ENCODE peak calls at places on chromosome 5, in four cellular contexts. I is mucosa of descending colon; D is stimulated activated CD4-positive, alpha-beta T cell treated with anti-CD3 and anti-CD28 coated beads, TNF-alpha, amount 100 ng/mL, for 4 hours; L is mesothelial cell of epicardium. K is an unnamed sample.

GRCh38 chr5:180463216-180463900 is 30.8 kb upstream of the CNOT6 start:
- DNase-seq in I (no peak), D (no peak), L (no peak), K (no peak)

GRCh38 chr5:60724126-60724525 is 24.2 kb upstream of the DEPDC1B start:
- DNase-seq in I (no peak), D (no peak), L (no peak), K (no peak)

GRCh38 chr5:17056056-17056690 is 120.1 kb upstream of the MYO10 start:
- DNase-seq in I (no peak), D (no peak), L (no peak), K (no peak)

GRCh38 chr5:106860398-106861044 is 810.2 kb downstream of the EFNA5 start:
- DNase-seq in I (no peak), D (no peak), L (no peak), K (no peak)

GRCh38 chr5:73280821-73281746 is 108.1 kb downstream of the TMEM174 start:
- DNase-seq in I (no peak), D (no peak), L (no peak), K (no peak)

GRCh38 chr5:73188764-73189521 is 15.9 kb downstream of the TMEM174 start:
- DNase-seq in I (no peak), D (no peak), L (no peak), K (no peak)

GRCh38 chr5:2039180-2039531 is 156.4 kb upstream of the IRX4 start:
- DNase-seq in I (no peak), D (no peak), L (no peak), K (no peak)

GRCh38 chr5:171848487-171848886 is 62.9 kb downstream of the SMIM23 start:
- DNase-seq in I (no peak), D (no peak), L (no peak), K (no peak)

GRCh38 chr5:32583582-32584232 is 1.6 kb upstream of the SUB1 start:
- DNase-seq in I (no peak), D (peak), L (no peak), K (no peak)

GRCh38 chr5:88833371-88834107 is 49.4 kb downstream of the MEF2C start:
- DNase-seq in I (no peak), D (peak), L (no peak), K (no peak)

GRCh38 chr5:159906463-159906862 is 9.8 kb upstream of the ADRA1B start:
- DNase-seq in I (no peak), D (no peak), L (no peak), K (no peak)

GRCh38 chr5:78574731-78575161 is 73.8 kb downstream of the LHFPL2 start:
- DNase-seq in I (no peak), D (no peak), L (no peak), K (no peak)

GRCh38 chr5:142325677-142326479 is 1.1 kb upstream of the SPRY4 start:
- DNase-seq in I (peak), D (no peak), L (no peak), K (peak)

GRCh38 chr5:173498286-173498685 is 118.2 kb downstream of the BOD1 start:
- DNase-seq in I (no peak), D (no peak), L (no peak), K (no peak)

GRCh38 chr5:74625742-74626241 is 14.7 kb downstream of the ENC1 start:
- DNase-seq in I (no peak), D (no peak), L (no peak), K (no peak)

GRCh38 chr5:128586848-128587247 is 48.8 kb upstream of the FBN2 start:
- DNase-seq in I (no peak), D (no peak), L (no peak), K (no peak)

GRCh38 chr5:1277331-1277730 is 17.5 kb downstream of the TERT start:
- DNase-seq in I (no peak), D (no peak), L (peak), K (peak)

GRCh38 chr5:7795311-7795710 is 55.6 kb downstream of the CFAP90 start:
- DNase-seq in I (no peak), D (no peak), L (no peak), K (no peak)

GRCh38 chr5:138701678-138702077 is 51.5 kb upstream of the CTNNA1 start:
- DNase-seq in I (no peak), D (no peak), L (no peak), K (no peak)

GRCh38 chr5:127942246-127943060 is 141.1 kb upstream of the SLC12A2 start:
- DNase-seq in I (no peak), D (no peak), L (no peak), K (no peak)

GRCh38 chr5:74641778-74642542 is 1.4 kb upstream of the ENC1 start:
- DNase-seq in I (peak), D (no peak), L (peak), K (no peak)

GRCh38 chr5:76483433-76483832 is 80.3 kb downstream of the IQGAP2 start:
- DNase-seq in I (no peak), D (no peak), L (no peak), K (no peak)

GRCh38 chr5:78594014-78594413 is 54.6 kb downstream of the LHFPL2 start:
- DNase-seq in I (no peak), D (no peak), L (no peak), K (no peak)

GRCh38 chr5:178348356-178349146 is 115.9 kb upstream of the PHYKPL start:
- DNase-seq in I (no peak), D (no peak), L (no peak), K (peak)

GRCh38 chr5:3139596-3139995 is 388.1 kb upstream of the IRX2 start:
- DNase-seq in I (no peak), D (no peak), L (no peak), K (no peak)

GRCh38 chr5:142888469-142889085 is 118.4 kb downstream of the ARHGAP26 start:
- DNase-seq in I (no peak), D (no peak), L (no peak), K (no peak)

GRCh38 chr5:73985145-73985544 is 359.1 kb downstream of the ARHGEF28 start:
- DNase-seq in I (no peak), D (no peak), L (no peak), K (no peak)

GRCh38 chr5:102545175-102545574 is 46.4 kb upstream of the SLCO6A1 start:
- DNase-seq in I (no peak), D (no peak), L (no peak), K (no peak)

GRCh38 chr5:134769206-134769605 is 10.6 kb downstream of the DDX46 start:
- DNase-seq in I (no peak), D (no peak), L (no peak), K (no peak)

GRCh38 chr5:181181650-181182565 is 23.1 kb downstream of the TRIM7 start:
- DNase-seq in I (peak), D (no peak), L (no peak), K (peak)

GRCh38 chr5:145925353-145925752 is 11.0 kb upstream of the SH3RF2 start:
- DNase-seq in I (no peak), D (no peak), L (no peak), K (no peak)

GRCh38 chr5:69156456-69156855 is 10.5 kb upstream of the CCNB1 start:
- DNase-seq in I (no peak), D (no peak), L (no peak), K (no peak)

GRCh38 chr5:66769839-66770617 is 173.8 kb downstream of the MAST4 start:
- DNase-seq in I (no peak), D (no peak), L (no peak), K (no peak)

GRCh38 chr5:83563631-83564030 is 92.1 kb downstream of the VCAN start:
- DNase-seq in I (no peak), D (no peak), L (no peak), K (no peak)